ENCODE peak calls at places on chromosome 12, in four cellular contexts. One of them, this sample, is unnamed.

GRCh38 chr12:11183009-11183408 is 3.7 kb downstream of the TAS2R42 start:
- DNase-seq in K562: no peak
- DNase-seq in HCT116: no peak
- DNase-seq in HepG2: no peak
- DNase-seq in this sample: no peak

GRCh38 chr12:70576341-70577282 is 60.6 kb downstream of the PTPRB start:
- DNase-seq in HepG2: peak; percentile 64
- DNase-seq in K562: peak; percentile 49
- DNase-seq in HCT116: peak; percentile 66
- DNase-seq in this sample: peak; percentile 45

GRCh38 chr12:94150483-94151225 is 2.3 kb downstream of the PLXNC1 start:
- DNase-seq in HepG2: no peak
- DNase-seq in K562: no peak
- DNase-seq in HCT116: no peak
- DNase-seq in this sample: no peak

GRCh38 chr12:110741795-110742717 is 635 bp downstream of the PPP1CC start:
- DNase-seq in HCT116: no peak
- DNase-seq in HepG2: no peak
- DNase-seq in K562: no peak
- DNase-seq in this sample: no peak

GRCh38 chr12:39622306-39622705 is 2.7 kb upstream of the ABCD2 start:
- DNase-seq in HCT116: no peak
- DNase-seq in K562: no peak
- DNase-seq in HepG2: no peak
- DNase-seq in this sample: no peak

GRCh38 chr12:4891866-4892265 is 17.8 kb upstream of the KCNA1 start:
- DNase-seq in HCT116: no peak
- DNase-seq in HepG2: no peak
- DNase-seq in K562: no peak
- DNase-seq in this sample: no peak

GRCh38 chr12:90908465-90908864 is 46.5 kb downstream of the CCER1 start:
- DNase-seq in HCT116: no peak
- DNase-seq in HepG2: no peak
- DNase-seq in K562: no peak
- DNase-seq in this sample: no peak

GRCh38 chr12:122753213-122753571 is 568 bp downstream of the DENR start:
- DNase-seq in HCT116: no peak
- DNase-seq in HepG2: no peak
- DNase-seq in K562: no peak
- DNase-seq in this sample: no peak

GRCh38 chr12:46555379-46555778 is 182.8 kb upstream of the SLC38A2 start:
- DNase-seq in HCT116: no peak
- DNase-seq in K562: no peak
- DNase-seq in HepG2: no peak
- DNase-seq in this sample: no peak

GRCh38 chr12:123034022-123034541 is 53.6 kb downstream of the ARL6IP4 start:
- DNase-seq in K562: peak; percentile 41
- DNase-seq in HCT116: no peak
- DNase-seq in HepG2: no peak
- DNase-seq in this sample: no peak

GRCh38 chr12:109387425-109388166 is 39.9 kb downstream of the MYO1H start:
- DNase-seq in K562: peak; percentile 23
- DNase-seq in HCT116: peak; percentile 44
- DNase-seq in HepG2: peak; percentile 73
- DNase-seq in this sample: no peak

GRCh38 chr12:78759387-78759786 is 105.2 kb upstream of the SYT1 start:
- DNase-seq in HepG2: peak; percentile 1
- DNase-seq in HCT116: no peak
- DNase-seq in K562: no peak
- DNase-seq in this sample: no peak

GRCh38 chr12:115941362-115941761 is 336.1 kb downstream of the MED13L start:
- DNase-seq in HepG2: no peak
- DNase-seq in K562: no peak
- DNase-seq in HCT116: no peak
- DNase-seq in this sample: no peak

GRCh38 chr12:61808856-61809255 is 451.3 kb upstream of the USP15 start:
- DNase-seq in HCT116: no peak
- DNase-seq in K562: no peak
- DNase-seq in HepG2: no peak
- DNase-seq in this sample: no peak

GRCh38 chr12:39966738-39967137 is 139.1 kb downstream of the SLC2A13 start:
- DNase-seq in HepG2: no peak
- DNase-seq in K562: no peak
- DNase-seq in HCT116: no peak
- DNase-seq in this sample: no peak

GRCh38 chr12:117041798-117042170 is 57.4 kb downstream of the TESC start:
- DNase-seq in HCT116: no peak
- DNase-seq in K562: no peak
- DNase-seq in HepG2: no peak
- DNase-seq in this sample: no peak

GRCh38 chr12:49609875-49610154 is 4.4 kb upstream of the FAM186B start:
- DNase-seq in HCT116: no peak
- DNase-seq in K562: no peak
- DNase-seq in HepG2: no peak
- DNase-seq in this sample: no peak

GRCh38 chr12:43306066-43306465 is 245.9 kb downstream of the ADAMTS20 start:
- DNase-seq in HCT116: no peak
- DNase-seq in K562: no peak
- DNase-seq in HepG2: no peak
- DNase-seq in this sample: no peak

GRCh38 chr12:121130866-121131373 is 1.8 kb upstream of the P2RX7 start:
- DNase-seq in HCT116: no peak
- DNase-seq in HepG2: no peak
- DNase-seq in K562: no peak
- DNase-seq in this sample: no peak

GRCh38 chr12:121467638-121468403 is 67.9 kb downstream of the RNF34 start:
- DNase-seq in HepG2: no peak
- DNase-seq in K562: no peak
- DNase-seq in HCT116: no peak
- DNase-seq in this sample: no peak

GRCh38 chr12:94491489-94491888 is 31.8 kb upstream of the CEP83 start:
- DNase-seq in HCT116: no peak
- DNase-seq in HepG2: no peak
- DNase-seq in K562: no peak
- DNase-seq in this sample: no peak

GRCh38 chr12:65690477-65690876 is 133.8 kb upstream of the HMGA2 start:
- DNase-seq in K562: no peak
- DNase-seq in HepG2: no peak
- DNase-seq in HCT116: no peak
- DNase-seq in this sample: no peak

GRCh38 chr12:64587447-64587846 is 22.8 kb upstream of the RASSF3 start:
- DNase-seq in K562: no peak
- DNase-seq in HepG2: no peak
- DNase-seq in HCT116: no peak
- DNase-seq in this sample: no peak

GRCh38 chr12:113842699-113843098 is 123.4 kb downstream of the RBM19 start:
- DNase-seq in K562: no peak
- DNase-seq in HepG2: no peak
- DNase-seq in HCT116: no peak
- DNase-seq in this sample: no peak

GRCh38 chr12:104668274-104668718 is 211.5 kb downstream of the CHST11 start:
- DNase-seq in K562: no peak
- DNase-seq in HepG2: no peak
- DNase-seq in HCT116: no peak
- DNase-seq in this sample: no peak

GRCh38 chr12:51323966-51324895 is at the start of gene BIN2:
- DNase-seq in K562: no peak
- DNase-seq in HepG2: no peak
- DNase-seq in HCT116: no peak
- DNase-seq in this sample: no peak

GRCh38 chr12:24853588-24853987 is 95.3 kb downstream of the BCAT1 start:
- DNase-seq in HepG2: no peak
- DNase-seq in HCT116: no peak
- DNase-seq in K562: peak; percentile 14
- DNase-seq in this sample: no peak

GRCh38 chr12:15677207-15677606 is 112.0 kb downstream of the EPS8 start:
- DNase-seq in K562: no peak
- DNase-seq in HCT116: no peak
- DNase-seq in HepG2: no peak
- DNase-seq in this sample: no peak

GRCh38 chr12:57224973-57225679 is 4.4 kb upstream of the SHMT2 start:
- DNase-seq in K562: no peak
- DNase-seq in HepG2: no peak
- DNase-seq in HCT116: no peak
- DNase-seq in this sample: no peak

GRCh38 chr12:109967383-109968031 is 28.7 kb downstream of the GIT2 start:
- DNase-seq in HepG2: no peak
- DNase-seq in K562: peak; percentile 35
- DNase-seq in HCT116: no peak
- DNase-seq in this sample: no peak

GRCh38 chr12:22396253-22396652 is 61.7 kb upstream of the ST8SIA1 start:
- DNase-seq in HCT116: no peak
- DNase-seq in K562: no peak
- DNase-seq in HepG2: no peak
- DNase-seq in this sample: no peak
- H3K27ac ChIP-seq in HCT116: no peak overlapping the region
- H3K27ac ChIP-seq in K562: no peak overlapping the region
- H3K27ac ChIP-seq in HepG2: no peak overlapping the region
- H3K27ac ChIP-seq in this sample: no peak overlapping the region

GRCh38 chr12:562634-563033 is 100.6 kb downstream of the NINJ2 start:
- DNase-seq in K562: no peak
- DNase-seq in HepG2: no peak
- DNase-seq in HCT116: no peak
- DNase-seq in this sample: no peak

GRCh38 chr12:565161-565560 is 98.1 kb downstream of the NINJ2 start:
- DNase-seq in HepG2: no peak
- DNase-seq in HCT116: no peak
- DNase-seq in K562: no peak
- DNase-seq in this sample: no peak

GRCh38 chr12:563250-563781 is 99.9 kb downstream of the NINJ2 start:
- DNase-seq in K562: no peak
- DNase-seq in HCT116: no peak
- DNase-seq in HepG2: no peak
- DNase-seq in this sample: no peak

GRCh38 chr12:563899-564298 is 99.3 kb downstream of the NINJ2 start:
- DNase-seq in K562: no peak
- DNase-seq in HepG2: no peak
- DNase-seq in HCT116: no peak
- DNase-seq in this sample: no peak

DNA sequence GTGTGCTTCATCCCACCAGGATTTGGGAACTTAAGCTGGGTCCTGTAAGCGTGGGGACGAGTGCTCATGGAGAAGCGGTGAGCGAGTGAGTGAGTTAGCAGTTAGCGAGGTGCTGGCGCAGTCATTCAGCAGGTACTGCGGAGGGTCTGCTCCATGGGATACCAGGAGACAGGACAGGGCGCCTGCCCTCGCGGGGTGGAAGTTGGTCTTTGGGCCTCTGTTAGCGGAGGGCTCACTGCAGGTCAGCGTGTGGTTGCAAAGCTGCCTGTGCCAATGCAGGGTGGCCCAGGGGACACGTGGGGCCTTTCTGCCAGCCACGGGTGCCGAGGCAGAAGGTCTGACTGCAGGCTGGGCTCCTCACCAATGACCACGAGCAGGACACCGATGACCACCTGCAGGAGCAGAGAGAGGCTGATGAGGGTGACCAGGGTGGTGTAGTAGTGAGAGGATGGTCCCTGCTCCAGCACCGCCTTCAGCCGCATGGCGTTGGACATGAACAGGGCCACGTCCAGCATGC is 97.6 kb downstream of the NINJ2 start:
- DNase-seq in K562: no peak
- DNase-seq in HepG2: no peak
- DNase-seq in HCT116: no peak
- DNase-seq in this sample: no peak
- H3K4me1 ChIP-seq in K562: peaks cover 16% of the 10 kb centered on the region
- H3K4me1 ChIP-seq in HepG2: peaks cover 22% of the 10 kb centered on the region
- H3K4me1 ChIP-seq in HCT116: peaks cover 15% of the 10 kb centered on the region
- H3K4me1 ChIP-seq in this sample: no peaks in the 10 kb centered on the region

GRCh38 chr12:23655112-23655511 is 294.4 kb downstream of the SOX5 start:
- DNase-seq in HCT116: no peak
- DNase-seq in K562: no peak
- DNase-seq in HepG2: no peak
- DNase-seq in this sample: no peak

GRCh38 chr12:23657598-23657997 is 291.9 kb downstream of the SOX5 start:
- DNase-seq in K562: no peak
- DNase-seq in HepG2: no peak
- DNase-seq in HCT116: no peak
- DNase-seq in this sample: no peak

GRCh38 chr12:23659151-23659550 is 290.3 kb downstream of the SOX5 start:
- DNase-seq in HepG2: no peak
- DNase-seq in HCT116: no peak
- DNase-seq in K562: no peak
- DNase-seq in this sample: no peak

GRCh38 chr12:23655884-23656283 is 293.6 kb downstream of the SOX5 start:
- DNase-seq in K562: no peak
- DNase-seq in HCT116: no peak
- DNase-seq in HepG2: no peak
- DNase-seq in this sample: no peak
- TF ChIP-seq TCF7L2 in K562: no peak
- TF ChIP-seq TCF7L2 in HCT116: no peak
- TF ChIP-seq TCF7L2 in HepG2: no peak
- TF ChIP-seq TCF7L2 in this sample: no peak

GRCh38 chr12:118061011-118061875 is at the start of gene WSB2:
- DNase-seq in HepG2: no peak
- DNase-seq in K562: peak; percentile 90
- DNase-seq in HCT116: no peak
- DNase-seq in this sample: no peak
- H3K27ac ChIP-seq in HepG2: peak within 1 kb of the TSS; percentile 81
- H3K27ac ChIP-seq in K562: peak within 1 kb of the TSS; percentile 98
- H3K27ac ChIP-seq in HCT116: peak within 1 kb of the TSS; percentile 91
- H3K27ac ChIP-seq in this sample: peak within 1 kb of the TSS; percentile 98

GRCh38 chr12:52867152-52867551 is 18.4 kb upstream of the KRT78 start:
- DNase-seq in HCT116: no peak
- DNase-seq in K562: no peak
- DNase-seq in HepG2: no peak
- DNase-seq in this sample: no peak
- H3K4me1 ChIP-seq in HCT116: peaks cover 37% of the 10 kb centered on the region
- H3K4me1 ChIP-seq in K562: peaks cover 2% of the 10 kb centered on the region
- H3K4me1 ChIP-seq in HepG2: peaks cover 37% of the 10 kb centered on the region
- H3K4me1 ChIP-seq in this sample: peaks cover 16% of the 10 kb centered on the region

GRCh38 chr12:48028541-48029400 is 24.5 kb upstream of the COL2A1 start:
- DNase-seq in K562: no peak
- DNase-seq in HCT116: no peak
- DNase-seq in HepG2: no peak
- DNase-seq in this sample: no peak
- TF ChIP-seq TCF7L2 in K562: no peak
- TF ChIP-seq TCF7L2 in HCT116: no peak
- TF ChIP-seq TCF7L2 in HepG2: no peak
- TF ChIP-seq TCF7L2 in this sample: no peak

GRCh38 chr12:3658327-3659163 is 94.4 kb downstream of the CRACR2A start:
- DNase-seq in HepG2: peak; percentile 36
- DNase-seq in HCT116: no peak
- DNase-seq in K562: peak; percentile 45
- DNase-seq in this sample: no peak
- H3K27ac ChIP-seq in HepG2: no peak overlapping the region
- H3K27ac ChIP-seq in HCT116: no peak overlapping the region
- H3K27ac ChIP-seq in K562: no peak overlapping the region
- H3K27ac ChIP-seq in this sample: no peak overlapping the region

This sample was measured in Panc1.